ENCODE peak calls at places on chromosomes 12 and 14, in five cellular contexts. U is nephron progenitor cell; G is stimulated activated CD4-positive, alpha-beta T cell treated with anti-CD3 and anti-CD28 coated beads, Interleukin-15, amount 100 ng/mL, for 48 hours; Y is naive thymus-derived CD4-positive, alpha-beta T cell; N is putamen. E is an unnamed sample.

GRCh38 chr14:77458249-77458950 is 507 bp downstream of the AHSA1 start:
- DNase-seq in N (peak), U (peak), Y (peak), G (peak), E (no peak)

GRCh38 chr12:102054345-102054744 is 7.4 kb downstream of the WASHC3 start:
- DNase-seq in U (no peak), N (no peak), Y (no peak), G (no peak), E (no peak)

GRCh38 chr12:123107926-123108681 is 42.8 kb downstream of the PITPNM2 start:
- DNase-seq in N (no peak), G (no peak), U (no peak), Y (no peak), E (no peak)

GRCh38 chr12:51863921-51864700 is 15.6 kb upstream of the FIGNL2 start:
- DNase-seq in U (peak), G (no peak), Y (no peak), N (peak), E (no peak)

GRCh38 chr14:68967459-68967940 is 11.6 kb downstream of the ACTN1 start:
- DNase-seq in N (no peak), G (no peak), U (no peak), Y (no peak), E (no peak)

GRCh38 chr14:85415015-85415712 is 114.8 kb upstream of the FLRT2 start:
- DNase-seq in G (no peak), Y (no peak), N (no peak), U (no peak), E (no peak)

GRCh38 chr12:82461393-82461792 is 103.1 kb downstream of the METTL25 start:
- DNase-seq in N (no peak), Y (no peak), U (no peak), G (no peak), E (no peak)

GRCh38 chr12:104410326-104410725 is 46.4 kb upstream of the CHST11 start:
- DNase-seq in G (no peak), N (no peak), Y (no peak), U (no peak), E (no peak)

GRCh38 chr12:87828384-87828973 is 200.7 kb downstream of the C12orf50 start:
- DNase-seq in Y (no peak), N (no peak), G (no peak), U (no peak), E (no peak)